ENCODE peak calls at places on chromosomes 7 and 10, in four cellular contexts. Q is breast epithelium, S is esophagus muscularis mucosa, X is HepG2. P is an unnamed sample.

GRCh38 chr7:104552102-104552501 is 223.7 kb downstream of the LHFPL3 start:
- DNase-seq in Q (peak; percentile 55), S (no peak), X (peak; percentile 31), P (no peak)

GRCh38 chr7:2474224-2474623 is 2.0 kb downstream of the GRIFIN start:
- DNase-seq in Q (no peak), S (no peak), X (no peak), P (no peak)

GRCh38 chr7:70052691-70053090 is 454.4 kb downstream of the AUTS2 start:
- DNase-seq in Q (no peak), S (no peak), X (no peak), P (no peak)

GRCh38 chr10:111360260-111360925 is 283.6 kb downstream of the ADRA2A start:
- DNase-seq in Q (no peak), S (peak; percentile 50), X (peak; percentile 69), P (no peak)

GRCh38 chr10:21020545-21020944 is 123.4 kb upstream of the NEBL start:
- DNase-seq in Q (no peak), S (no peak), X (peak; percentile 27), P (no peak)

GRCh38 chr7:115047968-115048720 is 126.2 kb downstream of the MDFIC start:
- DNase-seq in Q (no peak), S (no peak), X (no peak), P (no peak)

GRCh38 chr7:36790280-36790679 is 66.0 kb upstream of the AOAH start:
- DNase-seq in Q (no peak), S (peak; percentile 42), X (no peak), P (no peak)

GRCh38 chr10:117135026-117135372 is 3.1 kb downstream of the VAX1 start:
- DNase-seq in Q (no peak), S (no peak), X (no peak), P (no peak)

GRCh38 chr7:116395125-116395791 is 104.3 kb upstream of the CAV2 start:
- DNase-seq in Q (no peak), S (no peak), X (no peak), P (no peak)

GRCh38 chr7:135414850-135415439 is 95.0 kb downstream of the CNOT4 start:
- DNase-seq in Q (no peak), S (no peak), X (peak; percentile 74), P (no peak)

GRCh38 chr10:11533328-11533781 is 78.1 kb downstream of the USP6NL start:
- DNase-seq in Q (no peak), S (no peak), X (peak; percentile 46), P (no peak)

GRCh38 chr10:118276727-118277126 is 65.4 kb downstream of the FAM204A start:
- DNase-seq in Q (no peak), S (no peak), X (no peak), P (no peak)

GRCh38 chr7:11427686-11428273 is 404.2 kb downstream of the THSD7A start:
- DNase-seq in Q (no peak), S (no peak), X (peak; percentile 27), P (no peak)

GRCh38 chr10:76711374-76711997 is 926.1 kb downstream of the KCNMA1 start:
- DNase-seq in Q (no peak), S (no peak), X (no peak), P (no peak)
- TF ChIP-seq CTCF in Q (no peak), S (no peak), X (no peak), P (no peak)

DNA sequence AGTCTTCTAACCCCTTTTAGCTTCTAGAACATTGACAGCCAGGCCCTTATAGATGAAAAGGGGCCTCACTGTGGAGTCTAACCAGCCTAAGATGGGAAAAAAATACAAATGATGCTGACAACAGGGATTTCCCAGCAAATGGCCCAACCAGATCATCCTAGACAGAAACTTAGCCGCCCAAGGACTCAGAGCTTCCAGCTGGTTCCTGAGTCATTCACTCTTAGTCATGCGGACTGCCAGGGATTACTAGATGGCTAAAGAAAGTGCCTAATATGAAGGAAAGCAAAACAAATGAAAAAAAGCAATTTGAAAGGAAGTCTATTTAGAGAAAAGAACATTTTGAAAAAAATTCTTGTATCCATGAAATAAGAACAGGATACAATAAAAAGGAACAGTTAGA is 23.7 kb downstream of the TSPAN14 start:
- DNase-seq in Q (no peak), S (no peak), X (no peak), P (no peak)
- TF ChIP-seq POLR2AphosphoS5 in Q (no peak), S (no peak), X (no peak), P (no peak)

GRCh38 chr7:44697136-44698045 is 51.3 kb upstream of the ZMIZ2 start:
- DNase-seq in Q (no peak), S (no peak), X (no peak), P (no peak)
- H3K36me3 ChIP-seq in Q (peaks cover 7% of the 10 kb centered on the region), S (peaks cover 100% of the 10 kb centered on the region), X (peaks cover 20% of the 10 kb centered on the region), P (peaks cover 87% of the 10 kb centered on the region)

DNA sequence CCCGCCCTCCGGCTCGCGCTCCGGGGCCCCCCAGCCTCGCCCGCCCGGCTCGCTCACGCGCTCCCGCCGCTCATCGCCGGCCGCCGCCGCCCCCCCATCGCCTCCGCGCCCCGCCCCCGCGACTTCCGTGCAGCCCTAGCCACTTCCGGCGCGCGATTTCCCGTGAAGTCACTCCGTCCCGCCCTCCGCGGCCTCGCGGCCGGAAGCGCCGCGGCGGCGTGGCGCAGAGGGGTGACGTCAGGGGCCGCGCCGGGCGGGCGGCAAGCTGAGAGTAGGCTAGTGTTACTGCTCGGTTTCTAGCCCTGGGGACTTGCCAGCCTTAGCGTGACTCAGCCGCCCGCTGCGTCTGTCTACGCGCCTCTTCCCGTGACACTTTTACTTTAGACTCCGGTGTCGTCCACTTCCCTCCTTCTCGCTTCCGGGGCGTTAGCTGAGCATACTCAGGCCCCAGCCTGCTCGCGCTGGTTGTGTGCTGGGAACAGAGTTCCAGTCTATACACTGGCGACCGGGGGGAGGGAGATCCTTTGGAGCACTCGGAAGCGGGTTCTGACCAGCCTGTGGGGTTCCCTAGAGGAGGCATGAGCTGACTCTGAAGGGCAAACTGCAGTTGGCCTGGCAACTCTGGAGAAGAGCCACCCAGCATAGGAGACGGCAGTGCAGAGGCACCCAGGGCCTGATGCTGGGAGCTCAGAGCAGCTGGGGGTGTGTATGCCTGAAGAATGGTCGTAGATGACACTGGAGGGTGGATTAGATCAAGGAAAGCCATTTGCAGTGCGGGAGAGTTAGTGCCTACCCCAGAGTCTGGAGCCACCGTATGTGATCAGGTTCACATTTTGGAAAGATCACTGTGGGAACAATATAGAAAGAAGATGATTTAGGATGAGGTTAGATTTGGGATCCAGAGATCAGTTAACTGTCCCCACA is at the start of gene PURB:
- DNase-seq in Q (peak; percentile 92), S (peak; percentile 98), X (peak; percentile 86), P (peak; percentile 97)
- TF ChIP-seq CTCF in Q (no peak), S (no peak), X (no peak), P (no peak)

DNA sequence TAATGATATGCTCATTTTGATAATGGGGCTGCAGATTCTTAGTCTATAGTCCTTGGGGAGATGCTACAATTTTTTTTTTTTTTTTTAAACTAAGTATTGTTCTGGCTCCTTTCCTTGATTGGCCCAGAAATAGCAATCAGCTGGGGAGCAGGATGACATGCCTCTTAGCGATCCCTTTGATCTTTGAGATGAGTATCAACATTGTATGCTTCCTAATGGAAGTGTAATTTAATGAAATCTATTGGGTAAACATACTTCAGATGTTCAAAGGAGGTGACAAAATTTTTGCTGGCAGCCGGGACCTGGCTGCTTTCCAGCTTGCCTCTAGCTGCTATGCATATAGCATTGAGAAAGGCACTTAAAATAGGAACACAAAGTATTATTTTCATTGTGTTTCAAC is 43.5 kb downstream of the VTI1A start:
- DNase-seq in Q (no peak), S (no peak), X (peak; percentile 97), P (no peak)
- TF ChIP-seq POLR2AphosphoS5 in Q (no peak), S (no peak), X (no peak), P (no peak)

GRCh38 chr10:131946321-131946751 is 35.4 kb downstream of the BNIP3 start:
- DNase-seq in Q (peak; percentile 46), S (no peak), X (no peak), P (no peak)
- H3K36me3 ChIP-seq in Q (peaks cover 28% of the 10 kb centered on the region), S (peaks cover 91% of the 10 kb centered on the region), X (peaks cover 34% of the 10 kb centered on the region), P (peaks cover 74% of the 10 kb centered on the region)

DNA sequence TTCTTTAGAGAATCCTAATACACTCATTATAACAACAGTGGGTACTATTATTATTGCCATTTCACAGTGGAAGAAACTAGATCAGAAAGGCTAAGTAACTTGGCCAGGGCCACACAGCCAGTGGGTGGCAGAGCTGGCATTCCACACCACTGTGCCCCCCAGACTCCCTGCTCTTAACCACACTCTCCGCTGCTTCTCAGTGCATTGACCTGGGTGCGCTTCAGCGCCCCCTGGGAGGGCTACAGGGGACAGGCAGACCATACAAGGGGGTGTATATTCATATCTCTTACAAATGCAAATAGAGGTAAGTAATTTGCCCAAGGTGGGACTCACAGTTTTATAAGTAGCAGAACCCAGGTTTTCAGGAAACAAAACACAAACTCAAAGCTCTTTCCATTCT is 77.0 kb upstream of the NMT2 start:
- DNase-seq in Q (no peak), S (no peak), X (peak; percentile 20), P (no peak)
- TF ChIP-seq CTCF in Q (no peak), S (no peak), X (peak; percentile 65), P (no peak)

GRCh38 chr7:102469351-102469971 is 4.7 kb downstream of the LRWD1 start:
- DNase-seq in Q (no peak), S (no peak), X (no peak), P (peak; percentile 63)

GRCh38 chr7:102468416-102469350 is 3.9 kb downstream of the LRWD1 start:
- DNase-seq in Q (no peak), S (no peak), X (no peak), P (peak; percentile 64)

GRCh38 chr7:102469972-102470825 is 5.4 kb downstream of the LRWD1 start:
- DNase-seq in Q (peak; percentile 38), S (no peak), X (no peak), P (peak; percentile 76)

GRCh38 chr7:102466097-102466496 is 1.3 kb downstream of the LRWD1 start:
- DNase-seq in Q (no peak), S (no peak), X (no peak), P (no peak)

GRCh38 chr7:102467581-102468415 is 3.0 kb downstream of the LRWD1 start:
- DNase-seq in Q (no peak), S (no peak), X (no peak), P (peak; percentile 61)
- TF ChIP-seq POLR2AphosphoS5 in Q (no peak), S (no peak), X (no peak), P (no peak)

DNA sequence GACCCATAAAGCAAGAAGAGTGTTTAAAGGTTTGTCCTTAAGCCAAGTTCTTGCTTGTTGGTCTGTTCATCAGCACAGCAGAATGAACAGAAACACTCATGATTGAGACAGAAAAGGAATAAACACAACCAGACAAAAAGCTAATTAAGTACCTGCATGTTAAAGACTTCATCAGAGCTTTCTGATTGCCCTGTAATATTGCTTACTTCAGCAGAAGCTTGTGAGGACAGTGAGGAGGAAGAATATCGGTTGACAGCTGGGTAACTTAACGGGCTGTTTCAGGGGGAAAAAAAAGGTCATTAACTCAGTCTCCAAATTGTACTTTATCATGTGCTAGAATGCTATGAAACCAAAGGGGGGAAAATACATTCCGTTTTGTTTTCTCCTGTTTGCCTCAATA is 178.7 kb upstream of the IMMP2L start:
- DNase-seq in Q (no peak), S (no peak), X (no peak), P (no peak)
- H3K36me3 ChIP-seq in Q (no peaks in the 10 kb centered on the region), S (peaks cover 35% of the 10 kb centered on the region), X (peaks cover 12% of the 10 kb centered on the region), P (peaks cover 4% of the 10 kb centered on the region)